ENCODE peak calls at places on chromosome 13, in nine cellular contexts. One of them, this sample, is unnamed.

GRCh38 chr13:113915012-113915763 is 51.3 kb upstream of the GAS6 start:
- DNase-seq in fibroblast of villous mesenchyme: peak
- DNase-seq in GM12878: no peak
- DNase-seq in A549: no peak
- DNase-seq in fibroblast of lung: no peak
- DNase-seq in NB4: no peak
- DNase-seq in neural progenitor cell: no peak
- DNase-seq in right atrium auricular region: peak
- DNase-seq in suprapubic skin: peak
- DNase-seq in this sample: no peak

GRCh38 chr13:110409581-110409992 is 102.5 kb downstream of the COL4A2 start:
- DNase-seq in fibroblast of villous mesenchyme: peak
- DNase-seq in GM12878: no peak
- DNase-seq in A549: no peak
- DNase-seq in fibroblast of lung: peak
- DNase-seq in NB4: no peak
- DNase-seq in neural progenitor cell: no peak
- DNase-seq in right atrium auricular region: peak
- DNase-seq in suprapubic skin: no peak
- DNase-seq in this sample: no peak

GRCh38 chr13:23987331-23987730 is 90.0 kb upstream of the C1QTNF9B start:
- DNase-seq in fibroblast of villous mesenchyme: peak
- DNase-seq in GM12878: no peak
- DNase-seq in A549: no peak
- DNase-seq in fibroblast of lung: peak
- DNase-seq in NB4: no peak
- DNase-seq in neural progenitor cell: no peak
- DNase-seq in right atrium auricular region: no peak
- DNase-seq in suprapubic skin: no peak
- DNase-seq in this sample: peak

GRCh38 chr13:95926231-95926630 is 127.0 kb downstream of the UGGT2 start:
- DNase-seq in fibroblast of villous mesenchyme: peak
- DNase-seq in GM12878: no peak
- DNase-seq in A549: no peak
- DNase-seq in fibroblast of lung: peak
- DNase-seq in NB4: no peak
- DNase-seq in neural progenitor cell: no peak
- DNase-seq in right atrium auricular region: no peak
- DNase-seq in suprapubic skin: no peak
- DNase-seq in this sample: no peak

GRCh38 chr13:49604570-49604969 is 19.2 kb upstream of the RCBTB1 start:
- DNase-seq in fibroblast of villous mesenchyme: no peak
- DNase-seq in GM12878: no peak
- DNase-seq in A549: no peak
- DNase-seq in fibroblast of lung: no peak
- DNase-seq in NB4: no peak
- DNase-seq in neural progenitor cell: no peak
- DNase-seq in right atrium auricular region: no peak
- DNase-seq in suprapubic skin: no peak
- DNase-seq in this sample: no peak

GRCh38 chr13:22893149-22893548 is 287.6 kb upstream of the SGCG start:
- DNase-seq in fibroblast of villous mesenchyme: no peak
- DNase-seq in GM12878: no peak
- DNase-seq in A549: no peak
- DNase-seq in fibroblast of lung: no peak
- DNase-seq in NB4: no peak
- DNase-seq in neural progenitor cell: no peak
- DNase-seq in right atrium auricular region: no peak
- DNase-seq in suprapubic skin: no peak
- DNase-seq in this sample: no peak

GRCh38 chr13:29858231-29858630 is 7.8 kb upstream of the UBL3 start:
- DNase-seq in fibroblast of villous mesenchyme: no peak
- DNase-seq in GM12878: no peak
- DNase-seq in A549: no peak
- DNase-seq in fibroblast of lung: no peak
- DNase-seq in NB4: no peak
- DNase-seq in neural progenitor cell: no peak
- DNase-seq in right atrium auricular region: no peak
- DNase-seq in suprapubic skin: no peak
- DNase-seq in this sample: no peak

GRCh38 chr13:23859455-23859854 is 29.7 kb downstream of the MIPEP start:
- DNase-seq in fibroblast of villous mesenchyme: no peak
- DNase-seq in GM12878: no peak
- DNase-seq in A549: no peak
- DNase-seq in fibroblast of lung: no peak
- DNase-seq in NB4: no peak
- DNase-seq in neural progenitor cell: no peak
- DNase-seq in right atrium auricular region: no peak
- DNase-seq in suprapubic skin: no peak
- DNase-seq in this sample: no peak

GRCh38 chr13:95527955-95528354 is 24.6 kb upstream of the CLDN10 start:
- DNase-seq in fibroblast of villous mesenchyme: no peak
- DNase-seq in GM12878: no peak
- DNase-seq in A549: no peak
- DNase-seq in fibroblast of lung: no peak
- DNase-seq in NB4: no peak
- DNase-seq in neural progenitor cell: no peak
- DNase-seq in right atrium auricular region: no peak
- DNase-seq in suprapubic skin: no peak
- DNase-seq in this sample: no peak

GRCh38 chr13:42384265-42384664 is 112.3 kb downstream of the AKAP11 start:
- DNase-seq in fibroblast of villous mesenchyme: no peak
- DNase-seq in GM12878: no peak
- DNase-seq in A549: no peak
- DNase-seq in fibroblast of lung: peak
- DNase-seq in NB4: no peak
- DNase-seq in neural progenitor cell: no peak
- DNase-seq in right atrium auricular region: no peak
- DNase-seq in suprapubic skin: no peak
- DNase-seq in this sample: no peak

GRCh38 chr13:23383151-23383550 is 50.4 kb downstream of the SACS start:
- DNase-seq in fibroblast of villous mesenchyme: no peak
- DNase-seq in GM12878: no peak
- DNase-seq in A549: no peak
- DNase-seq in fibroblast of lung: no peak
- DNase-seq in NB4: no peak
- DNase-seq in neural progenitor cell: no peak
- DNase-seq in right atrium auricular region: no peak
- DNase-seq in suprapubic skin: no peak
- DNase-seq in this sample: no peak

GRCh38 chr13:44664308-44664707 is 88.2 kb upstream of the TSC22D1 start:
- DNase-seq in fibroblast of villous mesenchyme: no peak
- DNase-seq in GM12878: no peak
- DNase-seq in A549: no peak
- DNase-seq in fibroblast of lung: no peak
- DNase-seq in NB4: no peak
- DNase-seq in neural progenitor cell: peak
- DNase-seq in right atrium auricular region: no peak
- DNase-seq in suprapubic skin: no peak
- DNase-seq in this sample: no peak

GRCh38 chr13:32829676-32830091 is 186.5 kb upstream of the KL start:
- DNase-seq in fibroblast of villous mesenchyme: peak
- DNase-seq in GM12878: no peak
- DNase-seq in A549: peak
- DNase-seq in fibroblast of lung: peak
- DNase-seq in NB4: no peak
- DNase-seq in neural progenitor cell: no peak
- DNase-seq in right atrium auricular region: no peak
- DNase-seq in suprapubic skin: no peak
- DNase-seq in this sample: peak

GRCh38 chr13:66675620-66676019 is 554.5 kb downstream of the PCDH9 start:
- DNase-seq in fibroblast of villous mesenchyme: no peak
- DNase-seq in GM12878: no peak
- DNase-seq in A549: no peak
- DNase-seq in fibroblast of lung: peak
- DNase-seq in NB4: no peak
- DNase-seq in neural progenitor cell: no peak
- DNase-seq in right atrium auricular region: no peak
- DNase-seq in suprapubic skin: no peak
- DNase-seq in this sample: peak

GRCh38 chr13:34165158-34165557 is 347.2 kb downstream of the RFC3 start:
- DNase-seq in fibroblast of villous mesenchyme: no peak
- DNase-seq in GM12878: no peak
- DNase-seq in A549: no peak
- DNase-seq in fibroblast of lung: no peak
- DNase-seq in NB4: no peak
- DNase-seq in neural progenitor cell: no peak
- DNase-seq in right atrium auricular region: no peak
- DNase-seq in suprapubic skin: no peak
- DNase-seq in this sample: no peak

GRCh38 chr13:78875792-78876580 is 217.0 kb upstream of the OBI1 start:
- DNase-seq in fibroblast of villous mesenchyme: no peak
- DNase-seq in GM12878: no peak
- DNase-seq in A549: no peak
- DNase-seq in fibroblast of lung: no peak
- DNase-seq in NB4: peak
- DNase-seq in neural progenitor cell: peak
- DNase-seq in right atrium auricular region: no peak
- DNase-seq in suprapubic skin: no peak
- DNase-seq in this sample: no peak

GRCh38 chr13:113155982-113156655 is 2.3 kb upstream of the PROZ start:
- DNase-seq in fibroblast of villous mesenchyme: no peak
- DNase-seq in GM12878: no peak
- DNase-seq in A549: no peak
- DNase-seq in fibroblast of lung: no peak
- DNase-seq in NB4: no peak
- DNase-seq in neural progenitor cell: no peak
- DNase-seq in right atrium auricular region: peak
- DNase-seq in suprapubic skin: no peak
- DNase-seq in this sample: no peak

GRCh38 chr13:22235285-22235949 is 564.5 kb downstream of the FGF9 start:
- DNase-seq in fibroblast of villous mesenchyme: no peak
- DNase-seq in GM12878: no peak
- DNase-seq in A549: no peak
- DNase-seq in fibroblast of lung: no peak
- DNase-seq in NB4: no peak
- DNase-seq in neural progenitor cell: peak
- DNase-seq in right atrium auricular region: no peak
- DNase-seq in suprapubic skin: no peak
- DNase-seq in this sample: no peak

GRCh38 chr13:48602296-48603040 is 51.3 kb upstream of the CYSLTR2 start:
- DNase-seq in fibroblast of villous mesenchyme: no peak
- DNase-seq in GM12878: no peak
- DNase-seq in A549: no peak
- DNase-seq in fibroblast of lung: no peak
- DNase-seq in NB4: no peak
- DNase-seq in neural progenitor cell: no peak
- DNase-seq in right atrium auricular region: no peak
- DNase-seq in suprapubic skin: no peak
- DNase-seq in this sample: no peak

GRCh38 chr13:49098771-49099512 is 121.2 kb upstream of the MLNR start:
- DNase-seq in fibroblast of villous mesenchyme: no peak
- DNase-seq in GM12878: no peak
- DNase-seq in A549: no peak
- DNase-seq in fibroblast of lung: peak
- DNase-seq in NB4: peak
- DNase-seq in neural progenitor cell: peak
- DNase-seq in right atrium auricular region: no peak
- DNase-seq in suprapubic skin: no peak
- DNase-seq in this sample: peak

GRCh38 chr13:51912091-51912490 is 50.3 kb downstream of the CCDC70 start:
- DNase-seq in fibroblast of villous mesenchyme: no peak
- DNase-seq in GM12878: no peak
- DNase-seq in A549: no peak
- DNase-seq in fibroblast of lung: peak
- DNase-seq in NB4: no peak
- DNase-seq in neural progenitor cell: no peak
- DNase-seq in right atrium auricular region: no peak
- DNase-seq in suprapubic skin: no peak
- DNase-seq in this sample: no peak

DNA sequence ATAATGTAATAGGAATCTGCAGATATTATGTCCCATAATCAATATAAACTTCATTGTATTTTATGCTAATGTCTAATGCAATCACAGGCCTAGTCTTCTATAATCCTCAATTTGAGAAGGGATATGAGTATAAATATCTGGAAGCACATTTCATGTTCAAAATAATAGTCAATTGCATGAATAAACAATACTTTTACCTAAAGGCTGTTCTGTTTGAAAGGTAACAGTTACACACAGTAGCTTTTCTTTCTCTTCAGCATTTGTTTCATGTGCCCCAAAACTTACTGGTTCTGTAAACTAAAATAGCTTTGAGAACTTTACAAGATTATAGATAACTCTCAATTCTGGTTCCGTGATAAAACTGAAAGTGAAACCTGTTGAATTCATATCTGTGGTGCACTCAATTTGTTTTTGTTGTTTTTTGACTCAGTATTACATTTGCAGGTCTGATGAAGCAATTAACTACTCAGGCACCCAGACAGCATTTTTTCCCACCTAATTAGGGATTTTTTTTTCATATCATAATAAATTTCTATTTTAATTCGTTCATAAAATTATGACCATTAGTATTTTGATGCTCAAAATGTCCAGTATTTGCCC is 1193.8 kb downstream of the SLITRK1 start:
- DNase-seq in fibroblast of villous mesenchyme: no peak
- DNase-seq in GM12878: no peak
- DNase-seq in A549: no peak
- DNase-seq in fibroblast of lung: peak
- DNase-seq in NB4: peak
- DNase-seq in neural progenitor cell: no peak
- DNase-seq in right atrium auricular region: no peak
- DNase-seq in suprapubic skin: no peak
- DNase-seq in this sample: peak
- H3K4me3 ChIP-seq in fibroblast of villous mesenchyme: no peak
- H3K4me3 ChIP-seq in GM12878: no peak
- H3K4me3 ChIP-seq in A549: peak
- H3K4me3 ChIP-seq in fibroblast of lung: peak
- H3K4me3 ChIP-seq in NB4: peak
- H3K4me3 ChIP-seq in neural progenitor cell: no peak
- H3K4me3 ChIP-seq in right atrium auricular region: no peak
- H3K4me3 ChIP-seq in suprapubic skin: peak
- H3K4me3 ChIP-seq in this sample: peak

GRCh38 chr13:93951153-93951552 is 528.3 kb downstream of the DCT start:
- DNase-seq in fibroblast of villous mesenchyme: no peak
- DNase-seq in GM12878: no peak
- DNase-seq in A549: no peak
- DNase-seq in fibroblast of lung: no peak
- DNase-seq in NB4: no peak
- DNase-seq in neural progenitor cell: no peak
- DNase-seq in right atrium auricular region: no peak
- DNase-seq in suprapubic skin: no peak
- DNase-seq in this sample: peak
- TF ChIP-seq CTCF in fibroblast of villous mesenchyme: peak
- TF ChIP-seq CTCF in GM12878: no peak
- TF ChIP-seq CTCF in A549: no peak
- TF ChIP-seq CTCF in fibroblast of lung: peak
- TF ChIP-seq CTCF in NB4: no peak
- TF ChIP-seq CTCF in neural progenitor cell: no peak
- TF ChIP-seq CTCF in right atrium auricular region: peak
- TF ChIP-seq CTCF in suprapubic skin: no peak
- TF ChIP-seq CTCF in this sample: peak

GRCh38 chr13:41065098-41065497 is 3.8 kb downstream of the WBP4 start:
- DNase-seq in fibroblast of villous mesenchyme: peak
- DNase-seq in GM12878: no peak
- DNase-seq in A549: no peak
- DNase-seq in fibroblast of lung: peak
- DNase-seq in NB4: no peak
- DNase-seq in neural progenitor cell: no peak
- DNase-seq in right atrium auricular region: no peak
- DNase-seq in suprapubic skin: no peak
- DNase-seq in this sample: peak
- H3K4me3 ChIP-seq in fibroblast of villous mesenchyme: no peak
- H3K4me3 ChIP-seq in GM12878: no peak
- H3K4me3 ChIP-seq in A549: no peak
- H3K4me3 ChIP-seq in fibroblast of lung: peak
- H3K4me3 ChIP-seq in NB4: no peak
- H3K4me3 ChIP-seq in neural progenitor cell: no peak
- H3K4me3 ChIP-seq in right atrium auricular region: no peak
- H3K4me3 ChIP-seq in suprapubic skin: no peak
- H3K4me3 ChIP-seq in this sample: no peak

GRCh38 chr13:84812078-84812477 is 929.8 kb upstream of the SLITRK1 start:
- DNase-seq in fibroblast of villous mesenchyme: no peak
- DNase-seq in GM12878: no peak
- DNase-seq in A549: no peak
- DNase-seq in fibroblast of lung: no peak
- DNase-seq in NB4: no peak
- DNase-seq in neural progenitor cell: peak
- DNase-seq in right atrium auricular region: no peak
- DNase-seq in suprapubic skin: no peak
- DNase-seq in this sample: no peak
- TF ChIP-seq CTCF in fibroblast of villous mesenchyme: no peak
- TF ChIP-seq CTCF in GM12878: no peak
- TF ChIP-seq CTCF in A549: no peak
- TF ChIP-seq CTCF in fibroblast of lung: no peak
- TF ChIP-seq CTCF in NB4: no peak
- TF ChIP-seq CTCF in neural progenitor cell: peak
- TF ChIP-seq CTCF in right atrium auricular region: no peak
- TF ChIP-seq CTCF in suprapubic skin: no peak
- TF ChIP-seq CTCF in this sample: no peak

This sample was measured in fibroblast of the aortic adventitia.